ENCODE peak calls at places on chromosome 2, in four cellular contexts. O, R, W and T are unnamed samples.

GRCh38 chr2:101124061-101124460 is 27.1 kb downstream of the TBC1D8 start:
- DNase-seq in W (no peak), O (peak; percentile 29), R (no peak), T (no peak)

GRCh38 chr2:26457241-26457666 is 20.7 kb downstream of the OTOF start:
- DNase-seq in W (no peak), O (no peak), R (no peak), T (no peak)

GRCh38 chr2:162342841-162343240 is 1.1 kb upstream of the GCA start:
- DNase-seq in W (no peak), O (no peak), R (no peak), T (no peak)

GRCh38 chr2:33129261-33129660 is 182.5 kb downstream of the LTBP1 start:
- DNase-seq in W (no peak), R (no peak), O (no peak), T (no peak)

GRCh38 chr2:72150961-72151356 is 3.3 kb upstream of the CYP26B1 start:
- DNase-seq in R (no peak), O (no peak), W (no peak), T (no peak)

GRCh38 chr2:215684448-215685217 is 248.8 kb upstream of the FN1 start:
- DNase-seq in R (peak; percentile 57), O (peak; percentile 76), W (no peak), T (no peak)

GRCh38 chr2:85846411-85846810 is 42.4 kb downstream of the ST3GAL5 start:
- DNase-seq in R (peak; percentile 73), W (peak; percentile 60), O (peak; percentile 89), T (no peak)

GRCh38 chr2:230999477-230999876 is 3.6 kb downstream of the SPATA3 start:
- DNase-seq in O (no peak), W (no peak), R (no peak), T (no peak)

GRCh38 chr2:197777823-197778407 is 7.2 kb downstream of the BOLL start:
- DNase-seq in R (no peak), O (peak; percentile 33), W (no peak), T (peak; percentile 30)

GRCh38 chr2:10659898-10660568 is 29.7 kb downstream of the NOL10 start:
- DNase-seq in O (peak; percentile 95), W (peak; percentile 87), R (peak; percentile 88), T (peak; percentile 70)

GRCh38 chr2:95327861-95328260 is 30.7 kb downstream of the KCNIP3 start:
- DNase-seq in R (no peak), W (no peak), O (no peak), T (no peak)

GRCh38 chr2:85961053-85961452 is 72.3 kb upstream of the ST3GAL5 start:
- DNase-seq in O (no peak), R (no peak), W (no peak), T (no peak)

GRCh38 chr2:144554811-144555210 is 34.9 kb upstream of the ZEB2 start:
- DNase-seq in R (peak; percentile 25), W (no peak), O (no peak), T (no peak)

GRCh38 chr2:120675460-120676130 is 60.1 kb upstream of the GLI2 start:
- DNase-seq in O (peak; percentile 72), R (peak; percentile 64), W (peak; percentile 74), T (peak; percentile 67)

GRCh38 chr2:51291762-51292370 is 259.9 kb upstream of the NRXN1 start:
- DNase-seq in O (no peak), W (no peak), R (no peak), T (no peak)

GRCh38 chr2:85312404-85312803 is 15.4 kb downstream of the TGOLN2 start:
- DNase-seq in W (no peak), O (peak; percentile 63), R (peak; percentile 61), T (no peak)

GRCh38 chr2:172021955-172022354 is 22.2 kb downstream of the METAP1D start:
- DNase-seq in W (peak; percentile 28), O (peak; percentile 66), R (peak; percentile 54), T (no peak)

GRCh38 chr2:73852020-73852419 is 23.3 kb downstream of the STAMBP start:
- DNase-seq in O (peak; percentile 88), R (peak; percentile 72), W (peak; percentile 60), T (no peak)

GRCh38 chr2:217988840-217989204 is 14.0 kb downstream of the TNS1 start:
- DNase-seq in W (no peak), O (peak; percentile 54), R (no peak), T (no peak)

GRCh38 chr2:157181234-157181633 is 76.3 kb upstream of the GALNT5 start:
- DNase-seq in R (no peak), W (no peak), O (no peak), T (no peak)

GRCh38 chr2:61898810-61899209 is 6.7 kb upstream of the COMMD1 start:
- DNase-seq in O (peak; percentile 20), W (peak; percentile 48), R (peak; percentile 22), T (peak; percentile 35)

GRCh38 chr2:217993817-217994459 is 8.9 kb downstream of the TNS1 start:
- DNase-seq in O (peak; percentile 33), W (peak; percentile 60), R (peak; percentile 27), T (peak; percentile 85)

GRCh38 chr2:65040414-65041261 is 15.6 kb upstream of the CEP68 start:
- DNase-seq in R (peak; percentile 80), O (peak; percentile 79), W (peak; percentile 86), T (peak; percentile 79)

GRCh38 chr2:167551411-167551810 is 663.1 kb downstream of the XIRP2 start:
- DNase-seq in R (no peak), W (no peak), O (peak; percentile 4), T (peak; percentile 62)